ENCODE peak calls at places on chromosomes 6 and 20, in nine cellular contexts. R, P, T, H, B, Z, Q, X and O are unnamed samples.

GRCh38 chr6:137202078-137202477 is 17.1 kb downstream of the IFNGR1 start:
- DNase-seq in B (no peak), P (no peak), Z (no peak), Q (no peak), R (peak; percentile 27), T (no peak), H (no peak), X (no peak), O (no peak)

GRCh38 chr6:126904176-126904575 is 214.3 kb upstream of the RSPO3 start:
- DNase-seq in B (no peak), R (no peak), T (no peak), H (no peak), P (no peak), X (no peak), Z (no peak), Q (no peak), O (no peak)

GRCh38 chr6:390914-391558 is 516 bp upstream of the IRF4 start:
- DNase-seq in H (no peak), R (no peak), P (no peak), B (no peak), X (no peak), T (no peak), Q (no peak), Z (no peak), O (no peak)

GRCh38 chr20:46230811-46231282 is 77.5 kb downstream of the CDH22 start:
- DNase-seq in Q (no peak), T (peak; percentile 24), X (no peak), B (peak; percentile 52), Z (no peak), H (no peak), P (peak; percentile 50), R (no peak), O (peak; percentile 42)

GRCh38 chr6:38436726-38437465 is 202.8 kb downstream of the BTBD9 start:
- DNase-seq in R (no peak), B (peak; percentile 93), Q (no peak), X (no peak), Z (no peak), T (peak; percentile 84), P (no peak), H (no peak), O (peak; percentile 90)

GRCh38 chr6:131390322-131390721 is 182.7 kb upstream of the ARG1 start:
- DNase-seq in R (no peak), X (no peak), H (no peak), B (no peak), Z (no peak), T (no peak), P (no peak), Q (no peak), O (no peak)

GRCh38 chr6:158213925-158214674 is 46.0 kb downstream of the GTF2H5 start:
- DNase-seq in P (peak; percentile 57), Q (peak; percentile 53), B (peak; percentile 76), T (peak; percentile 83), H (peak; percentile 56), Z (no peak), X (peak; percentile 27), R (peak; percentile 57), O (peak; percentile 72)

GRCh38 chr6:128519132-128519930 is 1.1 kb downstream of the PTPRK start:
- DNase-seq in H (peak; percentile 45), X (peak; percentile 15), P (no peak), Z (peak; percentile 16), Q (no peak), R (peak; percentile 50), T (peak; percentile 45), B (peak; percentile 57), O (peak; percentile 23)

GRCh38 chr6:127515234-127515793 is 3.8 kb downstream of the MTCL3 start:
- DNase-seq in H (no peak), Q (no peak), P (no peak), R (no peak), B (no peak), X (peak; percentile 16), T (no peak), Z (no peak), O (no peak)

GRCh38 chr6:125940691-125941090 is 15.9 kb upstream of the HINT3 start:
- DNase-seq in X (no peak), B (peak; percentile 60), Z (no peak), H (no peak), R (no peak), P (no peak), Q (no peak), T (peak; percentile 32), O (peak; percentile 74)

GRCh38 chr20:60270341-60270740 is 312.1 kb downstream of the CDH26 start:
- DNase-seq in P (no peak), Q (no peak), X (no peak), T (no peak), B (no peak), R (no peak), Z (no peak), H (no peak), O (no peak)

GRCh38 chr6:145206247-145206907 is 528.9 kb downstream of the EPM2A start:
- DNase-seq in T (peak; percentile 70), Z (no peak), X (no peak), P (no peak), Q (no peak), H (no peak), B (no peak), R (no peak), O (no peak)

GRCh38 chr6:41726876-41727275 is 8.5 kb downstream of the TFEB start:
- DNase-seq in R (no peak), H (no peak), X (no peak), B (no peak), Q (no peak), Z (no peak), T (no peak), P (no peak), O (no peak)

GRCh38 chr20:21520702-21521595 is 7.1 kb upstream of the NKX2-2 start:
- DNase-seq in X (no peak), B (no peak), H (no peak), R (no peak), Z (no peak), P (no peak), T (no peak), Q (no peak), O (peak; percentile 31)

GRCh38 chr20:4999788-5000187 is 1.5 kb downstream of the SLC23A2 start:
- DNase-seq in Z (no peak), R (no peak), P (no peak), Q (no peak), B (no peak), H (no peak), X (no peak), T (no peak), O (no peak)
- H3K4me3 ChIP-seq in Z (peak overlapping the region; percentile 70), R (peak overlapping the region; percentile 92), P (no peak overlapping the region), Q (peak overlapping the region; percentile 73), B (peak overlapping the region; percentile 84), H (no peak overlapping the region), X (peak overlapping the region; percentile 72), T (peak overlapping the region; percentile 90), O (no peak overlapping the region)

GRCh38 chr6:144093658-144094057 is 1.7 kb downstream of the SF3B5 start:
- DNase-seq in R (no peak), Q (no peak), H (no peak), X (no peak), P (no peak), T (no peak), B (no peak), Z (no peak), O (no peak)

GRCh38 chr6:144094731-144095133 is 641 bp downstream of the SF3B5 start:
- DNase-seq in T (no peak), R (no peak), B (no peak), X (no peak), Q (no peak), H (no peak), Z (no peak), P (no peak), O (no peak)

GRCh38 chr6:144087789-144088426 is 7.5 kb downstream of the SF3B5 start:
- DNase-seq in Z (no peak), T (no peak), B (no peak), H (no peak), X (no peak), Q (no peak), R (no peak), P (peak; percentile 41), O (no peak)

GRCh38 chr6:144093236-144093635 is 2.1 kb downstream of the SF3B5 start:
- DNase-seq in P (no peak), X (no peak), H (no peak), Q (no peak), Z (no peak), R (no peak), B (no peak), T (no peak), O (no peak)

DNA sequence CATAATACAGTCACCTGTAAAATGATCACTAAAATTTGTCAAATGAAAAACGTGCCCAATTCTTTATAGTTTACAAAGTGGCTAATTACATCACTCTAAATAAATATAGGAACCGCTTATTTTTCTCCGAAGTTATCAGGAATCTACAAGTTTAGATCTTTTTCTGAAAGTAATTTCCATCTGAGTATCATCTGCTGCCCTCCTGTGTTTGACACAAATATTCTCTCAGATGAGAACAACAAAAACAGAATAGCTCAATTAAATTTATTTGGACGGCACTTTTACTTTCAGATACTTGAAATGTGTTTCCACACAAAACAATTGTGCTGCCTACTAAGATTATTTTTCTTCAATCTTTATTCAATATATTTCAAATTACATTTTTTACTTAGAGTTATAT is 5.0 kb downstream of the SF3B5 start:
- DNase-seq in T (no peak), H (no peak), P (no peak), Q (no peak), B (no peak), X (no peak), R (no peak), Z (no peak), O (no peak)
- TF ChIP-seq CTCF in T (no peak), H (no peak), P (peak; percentile 13), Q (no peak), B (peak; percentile 21), X (no peak), R (no peak), Z (no peak), O (no peak)

GRCh38 chr20:63061051-63061531 is 54.3 kb upstream of the BHLHE23 start:
- DNase-seq in B (no peak), Z (no peak), Q (no peak), H (no peak), X (no peak), P (no peak), R (no peak), T (no peak), O (no peak)

GRCh38 chr20:63062188-63063140 is 55.7 kb upstream of the BHLHE23 start:
- DNase-seq in Z (no peak), R (no peak), H (no peak), Q (no peak), B (no peak), X (no peak), T (no peak), P (no peak), O (no peak)

GRCh38 chr20:63060057-63060991 is 53.6 kb upstream of the BHLHE23 start:
- DNase-seq in X (no peak), P (no peak), B (peak; percentile 70), Z (no peak), H (no peak), Q (no peak), T (peak; percentile 22), R (no peak), O (no peak)

GRCh38 chr20:63059684-63060056 is 52.9 kb upstream of the BHLHE23 start:
- DNase-seq in T (no peak), H (no peak), Z (no peak), Q (no peak), B (no peak), P (no peak), R (no peak), X (no peak), O (no peak)

GRCh38 chr20:63061701-63062100 is 54.9 kb upstream of the BHLHE23 start:
- DNase-seq in X (no peak), B (no peak), H (no peak), Z (no peak), P (no peak), R (no peak), Q (no peak), T (no peak), O (no peak)
- H3K27me3 ChIP-seq in X (peaks cover 3% of the 10 kb centered on the region), B (peaks cover 36% of the 10 kb centered on the region), H (peaks cover 69% of the 10 kb centered on the region), Z (no peaks in the 10 kb centered on the region), P (peaks cover 26% of the 10 kb centered on the region), R (peaks cover 14% of the 10 kb centered on the region), Q (peaks cover 10% of the 10 kb centered on the region), T (peaks cover 10% of the 10 kb centered on the region), O (no peaks in the 10 kb centered on the region)

GRCh38 chr6:33861722-33862121 is 57.9 kb upstream of the MLN start:
- DNase-seq in H (no peak), X (no peak), Z (no peak), T (no peak), P (no peak), R (no peak), B (no peak), Q (no peak), O (no peak)
- H3K4me3 ChIP-seq in H (no peak overlapping the region), X (no peak overlapping the region), Z (no peak overlapping the region), T (no peak overlapping the region), P (no peak overlapping the region), R (no peak overlapping the region), B (no peak overlapping the region), Q (no peak overlapping the region), O (no peak overlapping the region)